ENCODE peak calls at places on chromosomes 1 and 21, in ten cellular contexts. O, W, Q, T, M, I, K, P, U and V are unnamed samples.

GRCh38 chr1:203776636-203777035 is 11.7 kb downstream of the LAX1 start:
- DNase-seq in I (no peak), P (no peak), T (no peak), Q (no peak), W (no peak), O (no peak), U (no peak), K (no peak), M (peak), V (no peak)

GRCh38 chr1:14190508-14190907 is 408.0 kb upstream of the KAZN start:
- DNase-seq in W (no peak), M (no peak), P (peak), I (no peak), T (no peak), U (peak), K (no peak), O (no peak), Q (no peak), V (no peak)

GRCh38 chr1:78003882-78004718 is 639 bp upstream of the DNAJB4 start:
- DNase-seq in I (peak), O (peak), K (peak), U (peak), T (peak), M (peak), Q (no peak), P (no peak), W (peak), V (peak)

GRCh38 chr1:74641876-74642275 is 31.7 kb downstream of the ERICH3 start:
- DNase-seq in M (no peak), O (no peak), P (no peak), T (no peak), K (no peak), Q (no peak), U (no peak), I (no peak), W (no peak), V (no peak)

GRCh38 chr1:2894381-2895041 is 93.0 kb upstream of the TTC34 start:
- DNase-seq in O (no peak), W (no peak), Q (peak), U (no peak), T (no peak), K (no peak), M (no peak), I (no peak), P (no peak), V (no peak)

GRCh38 chr1:201666645-201667044 is 127.7 kb downstream of the NAV1 start:
- DNase-seq in U (no peak), M (no peak), W (no peak), K (no peak), Q (no peak), O (no peak), I (no peak), P (no peak), T (no peak), V (no peak)

GRCh38 chr1:117656202-117656641 is 50.4 kb downstream of the TENT5C start:
- DNase-seq in K (peak), W (peak), O (no peak), U (no peak), T (no peak), Q (peak), M (no peak), I (no peak), P (no peak), V (no peak)

GRCh38 chr1:170678196-170678595 is 14.3 kb downstream of the PRRX1 start:
- DNase-seq in P (no peak), I (no peak), U (no peak), Q (no peak), K (no peak), M (no peak), W (no peak), O (no peak), T (no peak), V (no peak)

GRCh38 chr1:183023146-183023600 is at the start of gene LAMC1:
- DNase-seq in W (peak), I (peak), T (peak), K (peak), O (peak), M (peak), U (peak), P (peak), Q (no peak), V (peak)

GRCh38 chr1:39799770-39800470 is 11.3 kb upstream of the BMP8B start:
- DNase-seq in K (peak), T (peak), Q (peak), I (peak), O (peak), M (peak), W (peak), U (peak), P (peak), V (peak)

GRCh38 chr1:246827396-246827795 is 103.2 kb downstream of the SCCPDH start:
- DNase-seq in K (no peak), W (no peak), I (no peak), M (peak), T (peak), Q (no peak), O (no peak), P (no peak), U (no peak), V (no peak)

GRCh38 chr1:96313216-96313615 is 408.4 kb upstream of the PTBP2 start:
- DNase-seq in T (no peak), O (peak), I (no peak), P (no peak), U (no peak), Q (no peak), K (no peak), W (no peak), M (no peak), V (no peak)

GRCh38 chr1:66380452-66381212 is 153.3 kb upstream of the SGIP1 start:
- DNase-seq in U (no peak), T (no peak), P (no peak), I (no peak), K (peak), O (no peak), Q (no peak), W (peak), M (no peak), V (no peak)

GRCh38 chr1:5597991-5598823 is 394.0 kb downstream of the NPHP4 start:
- DNase-seq in M (no peak), W (no peak), T (peak), P (no peak), I (no peak), Q (no peak), U (peak), K (no peak), O (no peak), V (peak)

GRCh38 chr1:9689971-9690381 is 38.4 kb downstream of the PIK3CD start:
- DNase-seq in Q (no peak), W (peak), P (peak), T (no peak), I (peak), U (peak), M (no peak), K (no peak), O (no peak), V (peak)

GRCh38 chr1:170805957-170806662 is 129.2 kb upstream of the MROH9 start:
- DNase-seq in M (peak), U (no peak), W (no peak), P (no peak), Q (no peak), T (no peak), O (no peak), K (no peak), I (no peak), V (no peak)

GRCh38 chr1:237205400-237206064 is 163.5 kb downstream of the RYR2 start:
- DNase-seq in M (no peak), T (no peak), P (peak), W (no peak), O (peak), U (no peak), I (no peak), Q (no peak), K (no peak), V (no peak)

GRCh38 chr21:42202321-42202720 is 16.6 kb upstream of the ABCG1 start:
- DNase-seq in K (no peak), Q (no peak), P (no peak), T (no peak), U (no peak), W (no peak), M (no peak), O (no peak), I (no peak), V (peak)

GRCh38 chr1:179785025-179785424 is 41.9 kb downstream of the FAM163A start:
- DNase-seq in T (no peak), I (no peak), Q (no peak), K (no peak), P (no peak), O (no peak), W (no peak), M (no peak), U (no peak), V (no peak)

GRCh38 chr1:26305667-26306289 is 658 bp downstream of the UBXN11 start:
- DNase-seq in I (peak), P (no peak), T (no peak), M (no peak), Q (no peak), K (no peak), W (no peak), O (no peak), U (no peak), V (no peak)

GRCh38 chr1:75171876-75172275 is 37.7 kb downstream of the LHX8 start:
- DNase-seq in T (no peak), I (no peak), K (no peak), P (no peak), U (no peak), O (no peak), W (no peak), M (no peak), Q (no peak), V (no peak)

GRCh38 chr1:56424744-56425493 is 154.4 kb downstream of the PLPP3 start:
- DNase-seq in P (peak), K (no peak), U (no peak), I (no peak), T (peak), W (no peak), Q (no peak), O (peak), M (peak), V (peak)

GRCh38 chr1:186042216-186042615 is 308.0 kb downstream of the HMCN1 start:
- DNase-seq in M (peak), K (no peak), U (no peak), Q (no peak), T (no peak), O (peak), W (no peak), P (no peak), I (no peak), V (no peak)

GRCh38 chr1:9125325-9125724 is 3.6 kb downstream of the GPR157 start:
- DNase-seq in W (no peak), Q (no peak), T (no peak), I (no peak), K (no peak), P (peak), M (no peak), U (no peak), O (no peak), V (no peak)

GRCh38 chr1:60063561-60063960 is 10.0 kb downstream of the C1orf87 start:
- DNase-seq in T (no peak), Q (no peak), P (no peak), K (no peak), I (no peak), O (no peak), U (no peak), W (no peak), M (no peak), V (no peak)

GRCh38 chr21:17387030-17387617 is 125.7 kb upstream of the CXADR start:
- DNase-seq in K (peak), O (peak), Q (peak), P (no peak), W (peak), U (peak), I (peak), T (peak), M (peak), V (no peak)